ENCODE peak calls at places on chromosomes 6 and 20, in six cellular contexts. J is HepG2, L is K562, B is A549, I is GM12878, F is endothelial cell of umbilical vein. C is an unnamed sample.
A peak's percentile ranks its signal among the peaks of the same experiment; 100 is the strongest.

GRCh38 chr20:62805711-62806382 is 1.2 kb downstream of the OGFR start:
- DNase-seq in J (peak; percentile 90), L (peak; percentile 50), B (no peak), I (no peak), F (no peak), C (peak; percentile 52)

GRCh38 chr6:26400626-26401025 is 1.4 kb upstream of the BTN3A1 start:
- DNase-seq in J (no peak), L (peak; percentile 50), B (no peak), I (no peak), F (no peak), C (peak; percentile 90)

GRCh38 chr6:168128006-168128630 is 49.1 kb upstream of the FRMD1 start:
- DNase-seq in J (no peak), L (no peak), B (no peak), I (no peak), F (no peak), C (no peak)

GRCh38 chr6:170049641-170050491 is 241.0 kb downstream of the DLL1 start:
- DNase-seq in J (no peak), L (no peak), B (no peak), I (no peak), F (no peak), C (peak; percentile 93)

GRCh38 chr20:13220194-13220856 is 749 bp upstream of the ISM1 start:
- DNase-seq in J (no peak), L (no peak), B (peak; percentile 55), I (no peak), F (peak; percentile 24), C (no peak)

GRCh38 chr20:8082025-8082424 is 50.0 kb upstream of the PLCB1 start:
- DNase-seq in J (peak; percentile 15), L (peak; percentile 1), B (peak; percentile 3), I (no peak), F (no peak), C (peak; percentile 4)

GRCh38 chr20:60271597-60271996 is 313.4 kb downstream of the CDH26 start:
- DNase-seq in J (no peak), L (no peak), B (peak; percentile 15), I (no peak), F (no peak), C (no peak)

GRCh38 chr6:42387336-42387735 is 64.4 kb downstream of the TRERF1 start:
- DNase-seq in J (no peak), L (no peak), B (no peak), I (no peak), F (no peak), C (peak; percentile 55)

GRCh38 chr6:44652551-44652950 is 265.0 kb downstream of the CDC5L start:
- DNase-seq in J (no peak), L (no peak), B (no peak), I (no peak), F (no peak), C (no peak)

GRCh38 chr6:154705471-154706113 is 27.6 kb upstream of the SCAF8 start:
- DNase-seq in J (no peak), L (peak; percentile 30), B (no peak), I (no peak), F (no peak), C (peak; percentile 31)

GRCh38 chr6:167141667-167142432 is 15.9 kb downstream of the GPR31 start:
- DNase-seq in J (peak; percentile 58), L (peak; percentile 49), B (peak; percentile 21), I (no peak), F (peak; percentile 11), C (peak; percentile 52)

GRCh38 chr20:6030453-6031080 is 23.3 kb downstream of the LRRN4 start:
- DNase-seq in J (no peak), L (no peak), B (no peak), I (no peak), F (no peak), C (no peak)

GRCh38 chr20:44653536-44653935 is 2.0 kb upstream of the ADA start:
- DNase-seq in J (no peak), L (no peak), B (no peak), I (no peak), F (no peak), C (no peak)

GRCh38 chr20:44648579-44648978 is 2.9 kb downstream of the ADA start:
- DNase-seq in J (peak; percentile 35), L (no peak), B (no peak), I (no peak), F (no peak), C (peak; percentile 39)

GRCh38 chr20:44650777-44651493 is 564 bp downstream of the ADA start:
- DNase-seq in J (no peak), L (no peak), B (no peak), I (no peak), F (peak; percentile 18), C (peak; percentile 55)

GRCh38 chr20:44649976-44650375 is 1.5 kb downstream of the ADA start:
- DNase-seq in J (no peak), L (no peak), B (no peak), I (no peak), F (no peak), C (no peak)

DNA sequence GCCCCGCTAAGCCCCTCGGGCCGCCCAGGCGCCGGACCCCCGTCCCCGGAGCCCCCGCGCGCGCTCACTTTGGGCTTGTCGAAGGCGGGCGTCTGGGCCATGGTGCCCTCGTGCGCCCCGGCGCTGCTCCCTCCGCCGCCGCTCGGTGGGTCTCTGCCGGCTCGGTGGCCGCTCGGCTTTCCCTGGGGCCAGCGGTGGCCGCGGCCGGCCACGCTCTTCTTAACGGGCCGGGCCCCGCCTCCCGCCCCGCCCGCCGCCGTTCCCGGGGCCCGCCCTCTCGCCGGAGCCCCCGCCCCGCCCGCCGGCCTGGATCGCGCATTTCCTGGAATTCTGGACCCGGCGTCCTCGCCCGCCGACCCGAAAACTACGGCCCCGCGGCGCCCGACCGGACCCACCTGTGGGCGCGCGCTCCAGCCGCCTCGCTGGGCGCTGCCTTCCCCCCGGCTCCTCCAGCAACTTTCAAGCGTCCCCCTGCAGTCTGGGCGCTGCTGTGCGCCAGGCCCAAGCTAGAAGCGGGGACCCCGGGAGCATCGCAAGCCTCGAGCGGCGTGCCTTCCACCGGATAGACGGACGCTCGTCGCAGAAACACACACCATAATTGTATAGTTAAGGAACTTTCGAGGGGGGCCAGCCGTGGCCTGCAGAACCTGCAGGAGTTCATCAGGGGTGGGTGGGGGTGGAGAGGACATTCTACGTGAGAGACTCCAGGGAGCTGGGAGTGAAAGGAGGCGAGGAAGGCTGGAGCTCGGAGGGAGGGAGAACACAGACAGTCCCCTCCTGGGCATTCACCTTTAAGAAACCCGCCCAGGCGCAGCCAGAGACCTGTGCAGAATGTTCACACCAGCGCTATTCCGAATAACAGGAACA is at the start of gene ADA:
- DNase-seq in J (peak; percentile 47), L (peak; percentile 66), B (peak; percentile 54), I (no peak), F (peak; percentile 71), C (peak; percentile 73)
- TF ChIP-seq MYC in J (peak; percentile 63), L (no peak), B (no peak), I (no peak), F (no peak), C (no peak)

GRCh38 chr20:46955601-46956556 is 61.2 kb downstream of the EYA2 start:
- DNase-seq in J (no peak), L (no peak), B (no peak), I (no peak), F (no peak), C (no peak)
- TF ChIP-seq POLR2A in J (no peak), L (no peak), B (no peak), I (no peak), F (no peak), C (no peak)

DNA sequence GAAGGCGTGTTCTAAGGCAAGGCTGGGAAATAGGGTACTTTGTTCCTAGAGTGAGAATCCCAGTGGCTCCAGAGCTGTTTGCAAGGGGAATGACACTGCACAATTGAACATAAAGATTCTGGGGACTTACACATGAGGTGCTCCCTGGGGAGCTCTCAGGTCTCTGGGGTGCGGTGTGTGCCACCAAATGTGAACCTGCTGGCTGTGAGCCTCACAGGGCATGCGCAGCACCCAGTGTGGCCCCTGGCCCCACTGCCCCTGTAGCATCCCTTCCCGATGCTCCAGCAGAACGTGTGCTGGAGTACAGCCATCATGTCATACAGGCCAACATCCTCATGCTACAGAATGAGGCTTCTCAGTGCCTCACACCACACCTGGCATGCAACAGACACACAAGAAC is 68.2 kb downstream of the TOX2 start:
- DNase-seq in J (no peak), L (no peak), B (no peak), I (no peak), F (no peak), C (no peak)
- TF ChIP-seq MYC in J (no peak), L (no peak), B (no peak), I (no peak), F (no peak), C (no peak)

DNA sequence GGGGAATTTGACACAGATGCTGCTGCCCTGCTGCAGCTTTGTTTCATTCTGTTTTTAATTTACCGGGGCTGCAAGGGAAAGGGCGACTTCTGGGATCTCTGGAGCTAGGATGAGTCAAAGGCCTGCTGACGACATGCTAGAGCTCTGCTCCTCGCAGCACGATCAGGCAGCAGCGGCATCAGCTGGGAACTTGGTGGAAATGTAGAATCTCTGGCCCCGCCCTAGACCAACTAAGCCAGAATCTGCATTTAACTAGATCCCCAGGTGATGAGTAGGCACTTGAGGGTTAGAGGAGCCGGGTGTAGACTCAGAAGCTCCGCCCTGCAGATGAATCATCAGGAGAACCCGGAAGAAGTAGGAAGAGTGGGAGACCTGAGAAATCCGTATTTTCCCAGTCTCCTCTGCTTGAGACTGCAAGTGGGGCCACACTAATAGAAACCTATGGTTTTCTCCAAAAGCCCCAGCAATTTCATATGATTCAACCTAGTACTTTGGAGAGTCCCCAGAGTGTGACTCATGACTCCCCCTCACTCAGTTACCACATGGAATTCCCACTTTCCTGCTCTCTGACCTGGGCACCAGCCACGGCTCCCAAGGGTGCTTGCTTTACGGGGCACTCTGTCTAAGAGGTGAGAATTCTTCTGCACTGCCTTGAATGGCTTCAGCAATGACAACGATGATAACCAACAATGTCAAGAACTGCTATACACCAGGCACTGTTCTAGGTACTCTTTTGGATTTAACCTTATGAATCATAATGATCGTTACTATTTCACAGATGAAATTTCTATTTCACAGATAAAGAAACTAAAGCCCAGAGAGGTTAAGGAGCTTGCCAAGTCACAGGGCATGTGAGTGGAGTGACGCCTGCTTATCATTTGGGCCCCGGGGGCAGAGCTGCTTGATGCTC is 18.1 kb downstream of the TUBB2B start:
- DNase-seq in J (peak; percentile 88), L (peak; percentile 97), B (peak; percentile 84), I (peak; percentile 60), F (no peak), C (peak; percentile 40)
- TF ChIP-seq POLR2A in J (no peak), L (peak; percentile 47), B (no peak), I (no peak), F (no peak), C (no peak)

DNA sequence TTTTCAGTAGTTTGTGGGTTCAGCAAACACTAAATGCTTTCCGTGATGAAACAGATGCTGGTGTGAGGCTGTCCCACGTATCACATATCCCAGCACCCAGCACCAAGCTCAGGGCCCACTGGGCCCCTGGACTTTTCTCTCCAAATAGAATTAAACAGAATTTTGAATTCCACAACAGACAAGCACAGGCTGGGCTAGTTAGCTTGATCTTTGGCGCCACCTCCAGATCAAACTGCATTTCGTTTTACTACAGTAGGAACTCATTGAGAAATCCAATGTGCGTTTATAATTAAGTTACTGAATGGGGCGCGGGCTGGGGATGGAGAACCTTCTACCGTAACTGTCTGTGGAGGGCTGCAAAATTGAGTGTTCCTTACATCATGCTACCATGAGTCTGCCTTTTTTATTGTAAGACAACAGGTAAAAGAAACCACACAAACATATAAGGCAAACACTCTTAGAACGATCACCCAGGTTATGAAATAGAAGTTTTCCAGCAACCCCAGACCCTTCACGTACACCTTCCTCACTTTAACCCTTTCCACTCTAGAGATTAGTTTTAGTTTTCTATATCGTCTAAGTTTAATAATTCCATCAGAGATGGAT is 107.8 kb downstream of the ZFP64 start:
- DNase-seq in J (peak; percentile 73), L (peak; percentile 59), B (peak; percentile 63), I (no peak), F (peak; percentile 75), C (peak; percentile 73)
- TF ChIP-seq MYC in J (no peak), L (no peak), B (no peak), I (no peak), F (no peak), C (no peak)

GRCh38 chr20:17608701-17609497 is 39.0 kb downstream of the DSTN start:
- DNase-seq in J (no peak), L (no peak), B (no peak), I (no peak), F (no peak), C (no peak)
- TF ChIP-seq POLR2A in J (no peak), L (no peak), B (no peak), I (no peak), F (no peak), C (no peak)

C was measured in NB4.